ENCODE peak calls at places on chromosomes 16 and 17, in nine cellular contexts. R, E, N, D, P, V, T, F and Y are unnamed samples.

GRCh38 chr16:17358846-17359245 is 111.9 kb downstream of the XYLT1 start:
- DNase-seq in E (no peak), D (no peak), R (no peak), T (peak), P (no peak), V (no peak), F (no peak), N (no peak), Y (no peak)

GRCh38 chr17:82920150-82920549 is 80.3 kb upstream of the ZNF750 start:
- DNase-seq in R (no peak), F (no peak), V (no peak), D (no peak), E (no peak), N (no peak), T (no peak), P (no peak), Y (no peak)

GRCh38 chr16:22092143-22092933 is at the start of gene VWA3A:
- DNase-seq in D (peak), N (peak), P (no peak), R (no peak), E (no peak), T (peak), V (peak), F (no peak), Y (no peak)

GRCh38 chr16:87839542-87840461 is 29.5 kb downstream of the SLC7A5 start:
- DNase-seq in P (no peak), V (no peak), R (no peak), N (no peak), F (no peak), T (no peak), D (no peak), E (no peak), Y (no peak)

GRCh38 chr16:64051826-64052225 is 1070.0 kb downstream of the CDH11 start:
- DNase-seq in E (no peak), F (no peak), P (no peak), R (no peak), V (no peak), D (peak), N (peak), T (peak), Y (no peak)

GRCh38 chr16:53773150-53773846 is 69.3 kb downstream of the FTO start:
- DNase-seq in P (no peak), V (peak), D (peak), F (peak), T (peak), R (peak), E (no peak), N (peak), Y (no peak)

GRCh38 chr16:25875956-25876608 is 184.3 kb downstream of the HS3ST4 start:
- DNase-seq in F (no peak), T (no peak), V (no peak), R (no peak), D (no peak), E (no peak), P (no peak), N (no peak), Y (no peak)

GRCh38 chr17:47694018-47694817 is at the start of gene TBKBP1:
- DNase-seq in P (no peak), V (peak), D (peak), R (peak), F (peak), E (peak), T (peak), N (peak), Y (no peak)

GRCh38 chr16:89974860-89975259 is 26.3 kb downstream of the DEF8 start:
- DNase-seq in P (no peak), V (no peak), F (no peak), E (no peak), D (no peak), N (no peak), T (no peak), R (no peak), Y (no peak)

GRCh38 chr17:253091-253846 is 71.8 kb upstream of the DOC2B start:
- DNase-seq in D (no peak), N (no peak), T (no peak), E (no peak), V (no peak), F (no peak), P (peak), R (peak), Y (peak)

GRCh38 chr17:57143919-57144318 is 58.9 kb downstream of the AKAP1 start:
- DNase-seq in V (no peak), R (no peak), F (no peak), N (no peak), E (no peak), P (no peak), T (no peak), D (no peak), Y (no peak)

GRCh38 chr16:1299012-1299867 is 10.2 kb upstream of the UBE2I start:
- DNase-seq in E (no peak), P (peak), F (no peak), D (peak), N (no peak), T (no peak), R (no peak), V (no peak), Y (no peak)

GRCh38 chr17:80107231-80108021 is 6.0 kb downstream of the GAA start:
- DNase-seq in E (no peak), R (no peak), D (peak), F (no peak), V (no peak), N (no peak), P (peak), T (no peak), Y (no peak)

GRCh38 chr17:14156689-14157088 is 80.0 kb downstream of the CDRT15 start:
- DNase-seq in E (no peak), T (no peak), P (no peak), D (peak), V (peak), N (no peak), R (no peak), F (no peak), Y (no peak)

GRCh38 chr17:15236281-15237105 is 28.6 kb downstream of the PMP22 start:
- DNase-seq in D (no peak), F (no peak), E (no peak), T (no peak), N (no peak), R (no peak), P (no peak), V (peak), Y (no peak)

GRCh38 chr16:89060207-89060794 is 33.4 kb upstream of the ACSF3 start:
- DNase-seq in D (no peak), T (no peak), R (no peak), V (no peak), E (no peak), P (no peak), N (no peak), F (peak), Y (no peak)

GRCh38 chr17:17161759-17162158 is 44.4 kb downstream of the PLD6 start:
- DNase-seq in V (no peak), N (no peak), T (no peak), F (no peak), E (no peak), R (no peak), P (no peak), D (no peak), Y (no peak)

GRCh38 chr16:30534368-30535105 is at the start of gene ZNF747:
- DNase-seq in D (peak), R (peak), T (peak), F (peak), P (peak), E (peak), N (peak), V (peak), Y (peak)

GRCh38 chr17:44005865-44006580 is 1.6 kb downstream of the NAGS start:
- DNase-seq in V (no peak), P (no peak), T (no peak), D (peak), R (peak), N (no peak), E (peak), F (peak), Y (no peak)

GRCh38 chr16:82425661-82426060 is 201.1 kb upstream of the CDH13 start:
- DNase-seq in N (no peak), V (no peak), P (no peak), E (no peak), D (no peak), T (no peak), R (no peak), F (no peak), Y (no peak)

GRCh38 chr16:88533945-88534641 is 36.1 kb upstream of the ZC3H18 start:
- DNase-seq in T (peak), F (peak), N (peak), V (peak), E (peak), P (peak), D (peak), R (peak), Y (peak)

GRCh38 chr17:69067274-69068047 is 6.7 kb upstream of the ABCA9 start:
- DNase-seq in F (no peak), T (no peak), V (no peak), N (no peak), E (no peak), D (no peak), R (no peak), P (no peak), Y (no peak)

GRCh38 chr17:17305282-17305801 is 2.2 kb downstream of the NT5M start:
- DNase-seq in V (no peak), R (no peak), P (no peak), F (peak), N (no peak), T (no peak), E (peak), D (no peak), Y (no peak)

GRCh38 chr17:17028059-17028877 is 14.0 kb upstream of the MPRIP start:
- DNase-seq in E (no peak), F (no peak), D (peak), R (peak), V (peak), N (peak), P (peak), T (peak), Y (peak)

GRCh38 chr17:15942207-15942833 is 2.6 kb upstream of the ADORA2B start:
- DNase-seq in E (no peak), R (no peak), N (peak), P (no peak), D (no peak), T (no peak), F (no peak), V (no peak), Y (no peak)

GRCh38 chr17:59842901-59843652 is 49.7 kb downstream of the TUBD1 start:
- DNase-seq in T (peak), V (peak), N (peak), E (no peak), F (no peak), P (peak), D (peak), R (peak), Y (peak)

GRCh38 chr17:6402258-6402657 is 32.7 kb downstream of the AIPL1 start:
- DNase-seq in P (no peak), R (no peak), V (no peak), F (no peak), T (no peak), D (no peak), N (no peak), E (no peak), Y (no peak)

GRCh38 chr17:65588194-65588808 is 26.9 kb upstream of the AXIN2 start:
- DNase-seq in P (no peak), T (peak), V (no peak), D (peak), R (peak), F (no peak), N (no peak), E (no peak), Y (no peak)

GRCh38 chr16:89257281-89257731 is 39.8 kb downstream of the ZNF778 start:
- DNase-seq in V (no peak), E (no peak), D (no peak), P (no peak), T (no peak), F (peak), N (no peak), R (no peak), Y (no peak)

GRCh38 chr16:67456383-67457140 is 24.4 kb downstream of the ATP6V0D1 start:
- DNase-seq in D (no peak), P (no peak), T (peak), V (peak), R (peak), E (no peak), N (peak), F (no peak), Y (no peak)

GRCh38 chr16:89308391-89309333 is 91.2 kb downstream of the ZNF778 start:
- DNase-seq in R (no peak), P (no peak), E (no peak), D (no peak), N (no peak), T (no peak), V (no peak), F (no peak), Y (no peak)

GRCh38 chr17:35242805-35243458 is at the start of gene SLFN5:
- DNase-seq in R (peak), V (peak), D (peak), T (peak), F (peak), N (peak), P (peak), E (peak), Y (peak)

GRCh38 chr17:49515196-49515770 is 20.2 kb downstream of the NGFR start:
- DNase-seq in P (peak), F (peak), R (peak), V (peak), D (peak), N (peak), T (peak), E (no peak), Y (peak)
- TF ChIP-seq CTCF in P (no peak), F (no peak), R (peak), V (peak), D (no peak), N (peak), T (peak), E (no peak), Y (peak)

GRCh38 chr17:4932756-4933155 is 679 bp downstream of the GP1BA start:
- DNase-seq in E (no peak), D (no peak), T (no peak), P (no peak), V (no peak), R (no peak), F (no peak), N (no peak), Y (no peak)

GRCh38 chr17:4935650-4936049 is 3.6 kb downstream of the GP1BA start:
- DNase-seq in E (no peak), R (no peak), D (no peak), N (no peak), T (no peak), F (no peak), P (no peak), V (no peak), Y (no peak)

GRCh38 chr17:4936436-4936835 is 3.4 kb downstream of the SLC25A11 start:
- DNase-seq in N (no peak), D (no peak), R (no peak), P (no peak), T (no peak), E (no peak), V (no peak), F (no peak), Y (no peak)

GRCh38 chr17:4933646-4934045 is 1.6 kb downstream of the GP1BA start:
- DNase-seq in N (no peak), D (no peak), P (no peak), T (no peak), E (no peak), R (no peak), V (no peak), F (no peak), Y (no peak)

DNA sequence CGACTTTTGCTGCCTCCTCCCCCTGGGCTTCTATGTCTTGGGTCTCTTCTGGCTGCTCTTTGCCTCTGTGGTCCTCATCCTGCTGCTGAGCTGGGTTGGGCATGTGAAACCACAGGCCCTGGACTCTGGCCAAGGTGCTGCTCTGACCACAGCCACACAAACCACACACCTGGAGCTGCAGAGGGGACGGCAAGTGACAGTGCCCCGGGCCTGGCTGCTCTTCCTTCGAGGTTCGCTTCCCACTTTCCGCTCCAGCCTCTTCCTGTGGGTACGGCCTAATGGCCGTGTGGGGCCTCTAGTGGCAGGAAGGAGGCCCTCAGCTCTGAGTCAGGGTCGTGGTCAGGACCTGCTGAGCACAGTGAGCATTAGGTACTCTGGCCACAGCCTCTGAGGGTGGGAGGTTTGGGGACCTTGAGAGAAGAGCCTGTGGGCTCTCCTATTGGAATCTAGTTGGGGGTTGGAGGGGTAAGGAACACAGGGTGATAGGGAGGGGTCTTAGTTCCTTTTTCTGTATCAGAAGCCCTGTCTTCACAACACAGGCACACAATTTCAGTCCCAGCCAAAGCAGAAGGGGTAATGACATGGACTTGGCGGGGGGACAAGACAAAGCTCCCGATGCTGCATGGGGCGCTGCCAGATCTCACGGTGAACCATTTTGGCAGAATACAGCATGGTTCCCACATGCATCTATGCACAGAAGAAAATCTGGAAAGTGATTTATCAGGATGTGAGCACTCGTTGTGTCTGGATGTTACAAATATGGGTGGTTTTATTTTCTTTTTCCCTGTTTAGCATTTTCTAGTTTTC is 2.3 kb downstream of the GP1BA start:
- DNase-seq in V (peak), T (peak), R (no peak), D (peak), F (peak), E (peak), P (peak), N (peak), Y (no peak)
- TF ChIP-seq CTCF in V (peak), T (peak), R (no peak), D (peak), F (peak), E (no peak), P (no peak), N (peak), Y (peak)

GRCh38 chr16:86157616-86158247 is 258.8 kb downstream of the IRF8 start:
- DNase-seq in V (peak), N (no peak), D (peak), R (no peak), P (no peak), F (no peak), E (no peak), T (no peak), Y (no peak)

GRCh38 chr16:86156155-86156554 is 257.2 kb downstream of the IRF8 start:
- DNase-seq in F (no peak), P (no peak), D (no peak), E (no peak), V (no peak), N (no peak), R (no peak), T (no peak), Y (no peak)

GRCh38 chr16:86158688-86159360 is 259.9 kb downstream of the IRF8 start:
- DNase-seq in P (no peak), V (peak), E (no peak), D (no peak), F (no peak), T (no peak), N (no peak), R (no peak), Y (no peak)
- TF ChIP-seq CTCF in P (no peak), V (peak), E (no peak), D (peak), F (no peak), T (no peak), N (no peak), R (no peak), Y (no peak)

GRCh38 chr17:41600318-41600717 is 12.2 kb downstream of the KRT16 start:
- DNase-seq in T (no peak), R (no peak), V (no peak), F (no peak), N (no peak), E (no peak), P (no peak), D (no peak), Y (no peak)

GRCh38 chr17:41599680-41600079 is 12.9 kb downstream of the KRT16 start:
- DNase-seq in E (no peak), N (no peak), P (no peak), R (no peak), T (no peak), V (no peak), F (no peak), D (no peak), Y (no peak)

DNA sequence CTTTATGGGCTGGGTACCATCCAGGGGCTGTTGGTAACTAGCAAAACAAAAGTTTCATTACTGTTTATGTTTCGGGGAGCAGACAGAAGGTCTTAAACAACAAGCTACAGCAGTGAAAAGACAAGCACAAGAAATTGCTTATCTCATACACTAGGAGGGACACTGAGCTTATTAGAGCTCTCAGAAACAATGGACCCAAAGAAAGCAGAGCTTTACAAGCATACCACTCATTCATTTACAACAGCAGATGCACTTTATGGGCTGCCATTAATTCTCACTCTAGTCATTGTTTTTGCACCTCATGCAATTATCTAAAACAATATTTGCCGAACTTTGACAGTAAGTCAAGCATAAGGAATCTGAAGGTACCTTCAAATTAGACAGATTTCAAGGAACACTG is 10.0 kb downstream of the KRT16 start:
- DNase-seq in D (no peak), T (no peak), E (no peak), F (no peak), N (no peak), P (no peak), R (no peak), V (no peak), Y (no peak)
- TF ChIP-seq CTCF in D (no peak), T (no peak), E (no peak), F (no peak), N (no peak), P (no peak), R (no peak), V (no peak), Y (no peak)

GRCh38 chr16:66167564-66168291 is 198.8 kb upstream of the CDH5 start:
- DNase-seq in F (no peak), P (no peak), N (peak), V (peak), E (no peak), R (peak), T (peak), D (peak), Y (no peak)

GRCh38 chr16:66168777-66169176 is 197.7 kb upstream of the CDH5 start:
- DNase-seq in E (no peak), N (no peak), R (no peak), F (no peak), D (no peak), P (no peak), V (no peak), T (no peak), Y (peak)

GRCh38 chr16:66166451-66166850 is 200.0 kb upstream of the CDH5 start:
- DNase-seq in N (peak), T (peak), V (peak), R (peak), E (no peak), P (no peak), F (no peak), D (peak), Y (no peak)

GRCh38 chr16:66164581-66164980 is 201.9 kb upstream of the CDH5 start:
- DNase-seq in P (no peak), F (no peak), V (no peak), R (no peak), D (no peak), E (no peak), N (no peak), T (no peak), Y (no peak)

GRCh38 chr16:66165879-66166278 is 200.6 kb upstream of the CDH5 start:
- DNase-seq in T (no peak), V (peak), D (no peak), N (no peak), F (no peak), E (no peak), P (no peak), R (no peak), Y (no peak)
- TF ChIP-seq CTCF in T (no peak), V (no peak), D (no peak), N (no peak), F (no peak), E (no peak), P (no peak), R (no peak), Y (no peak)

DNA sequence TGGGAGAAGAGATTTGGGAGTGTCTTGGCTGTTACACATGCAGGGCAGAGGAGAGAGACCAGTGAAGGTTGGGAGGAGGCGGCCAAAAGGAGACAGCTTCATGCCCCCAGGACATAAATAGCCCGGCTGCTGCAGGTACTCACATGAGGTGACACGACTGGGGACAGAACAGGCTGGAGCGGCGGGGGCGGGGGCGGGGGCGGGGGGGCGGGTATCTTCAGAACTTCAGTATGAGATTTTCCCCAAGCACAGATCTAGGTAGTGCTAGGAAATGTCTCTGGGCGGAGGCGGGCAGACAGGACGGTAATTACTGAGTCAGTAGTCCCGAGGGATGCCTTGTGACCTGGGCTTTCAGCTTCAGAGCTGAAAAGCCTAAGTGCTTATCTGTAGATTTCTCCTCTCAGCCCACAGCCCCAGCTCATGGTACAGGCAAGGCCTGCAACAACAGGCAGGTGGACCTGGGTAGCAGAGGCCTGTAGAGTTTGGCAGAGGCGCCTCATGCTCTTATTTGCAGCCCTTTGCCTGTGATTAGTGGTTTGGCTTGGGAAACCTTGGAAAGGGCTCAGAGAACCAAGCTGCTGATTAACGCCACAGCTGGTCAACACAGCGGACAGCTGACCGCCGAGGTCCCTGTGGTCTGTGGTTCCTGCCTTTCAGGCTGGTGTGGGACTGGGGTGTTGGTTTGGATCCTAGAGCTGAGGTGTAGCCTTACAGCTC is 24.5 kb downstream of the UNK start:
- DNase-seq in P (peak), E (no peak), F (peak), N (peak), D (no peak), R (no peak), V (peak), T (peak), Y (no peak)
- TF ChIP-seq CTCF in P (no peak), E (no peak), F (no peak), N (no peak), D (no peak), R (no peak), V (no peak), T (no peak), Y (no peak)